ENCODE peak calls at places on chromosome 19, in four cellular contexts. Z is HCT116, K is Panc1, Q is HepG2. R is an unnamed sample.

GRCh38 chr19:57302020-57302465 is 18.2 kb upstream of the ZNF543 start:
- DNase-seq in Z (no peak), K (no peak), Q (no peak), R (no peak)

GRCh38 chr19:3669616-3670257 is 30.5 kb downstream of the PIP5K1C start:
- DNase-seq in Z (no peak), K (no peak), Q (no peak), R (no peak)

GRCh38 chr19:6678690-6679109 is 8.7 kb upstream of the TNFSF14 start:
- DNase-seq in Z (no peak), K (no peak), Q (no peak), R (no peak)

GRCh38 chr19:51593138-51593890 is 22.2 kb downstream of the ZNF175 start:
- DNase-seq in Z (no peak), K (no peak), Q (no peak), R (peak)

GRCh38 chr19:29858000-29858596 is 46.3 kb downstream of the CCNE1 start:
- DNase-seq in Z (no peak), K (no peak), Q (no peak), R (peak)

GRCh38 chr19:32101206-32101605 is 244.2 kb upstream of the ZNF507 start:
- DNase-seq in Z (no peak), K (no peak), Q (no peak), R (no peak)

GRCh38 chr19:1854032-1854541 is 5.8 kb upstream of the REXO1 start:
- DNase-seq in Z (no peak), K (no peak), Q (no peak), R (no peak)

GRCh38 chr19:39175564-39175963 is 21.2 kb upstream of the NCCRP1 start:
- DNase-seq in Z (no peak), K (no peak), Q (no peak), R (no peak)

GRCh38 chr19:6464070-6464873 is at the start of gene CRB3:
- DNase-seq in Z (peak), K (no peak), Q (peak), R (peak)

GRCh38 chr19:39974377-39975155 is 3.6 kb downstream of the PSMC4 start:
- DNase-seq in Z (no peak), K (no peak), Q (no peak), R (no peak)

GRCh38 chr19:50207730-50208129 is 4.3 kb downstream of the MYH14 start:
- DNase-seq in Z (no peak), K (no peak), Q (no peak), R (no peak)

GRCh38 chr19:10871711-10872550 is 578 bp downstream of the CARM1 start:
- DNase-seq in Z (no peak), K (no peak), Q (no peak), R (peak)

GRCh38 chr19:52007436-52007804 is 591 bp downstream of the ZNF615 start:
- DNase-seq in Z (no peak), K (no peak), Q (no peak), R (peak)

GRCh38 chr19:38163419-38164290 is 60.4 kb downstream of the DPF1 start:
- DNase-seq in Z (no peak), K (no peak), Q (no peak), R (no peak)

GRCh38 chr19:41303941-41304340 is 6.0 kb upstream of the CCDC97 start:
- DNase-seq in Z (no peak), K (no peak), Q (no peak), R (no peak)

GRCh38 chr19:48630289-48631036 is 6.7 kb downstream of the DBP start:
- DNase-seq in Z (no peak), K (no peak), Q (no peak), R (peak)

GRCh38 chr19:48629599-48630288 is 7.4 kb downstream of the DBP start:
- DNase-seq in Z (peak), K (no peak), Q (no peak), R (peak)

GRCh38 chr19:48632692-48633147 is 4.5 kb downstream of the DBP start:
- DNase-seq in Z (no peak), K (no peak), Q (no peak), R (no peak)

GRCh38 chr19:48629297-48629598 is 7.9 kb downstream of the DBP start:
- DNase-seq in Z (no peak), K (no peak), Q (no peak), R (no peak)

GRCh38 chr19:48631254-48631653 is 5.9 kb downstream of the DBP start:
- DNase-seq in Z (no peak), K (no peak), Q (no peak), R (no peak)
- TF ChIP-seq POLR2AphosphoS5 in Z (no peak), K (no peak), Q (peak), R (no peak)

GRCh38 chr19:14118165-14119051 is 846 bp upstream of the PRKACA start:
- DNase-seq in Z (no peak), K (no peak), Q (peak), R (peak)
- TF ChIP-seq POLR2AphosphoS5 in Z (peak), K (peak), Q (no peak), R (no peak)

DNA sequence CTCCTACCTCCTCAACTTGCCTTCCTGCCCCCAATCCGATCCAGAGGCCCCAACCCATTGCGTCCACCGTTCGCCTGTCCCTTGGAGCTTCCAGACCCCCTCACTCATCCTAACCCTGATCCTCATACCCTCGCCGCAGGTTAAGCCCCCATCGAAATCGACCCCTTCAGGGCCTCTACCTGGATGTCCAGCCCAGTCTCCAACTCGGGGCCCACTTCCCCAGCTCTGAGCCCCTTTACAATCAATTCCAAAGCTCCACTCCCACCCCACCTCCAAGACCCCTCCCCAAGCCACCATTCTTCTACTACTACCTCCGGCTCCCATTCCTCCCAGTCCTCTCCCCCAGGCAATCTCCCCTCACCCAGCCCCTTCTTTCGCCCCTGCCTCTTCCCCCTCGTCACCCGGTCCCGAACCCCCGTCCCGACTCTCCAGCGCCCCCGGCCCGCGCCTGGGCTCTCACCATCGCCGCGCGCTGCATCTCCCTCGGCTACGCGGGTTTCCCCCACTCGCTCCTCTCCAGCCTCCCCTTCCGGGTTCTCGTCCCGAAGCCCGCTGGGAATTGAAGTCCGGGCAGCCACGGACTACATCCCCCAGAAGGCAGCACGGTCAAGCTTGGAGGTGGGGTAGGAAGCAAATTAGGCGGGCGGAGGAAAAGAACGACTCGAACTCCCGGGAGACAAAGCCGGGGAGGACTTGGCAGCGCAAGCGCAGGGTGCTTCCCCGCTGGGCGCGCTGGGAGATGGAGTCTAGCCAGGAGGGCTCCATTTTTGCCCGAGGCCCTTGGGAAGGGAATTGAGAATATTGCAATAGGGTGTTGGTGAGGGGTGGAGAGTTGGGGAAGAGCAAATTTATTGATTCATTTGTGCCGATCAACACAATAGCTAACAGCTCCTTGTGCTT is at the start of gene FBXO46:
- DNase-seq in Z (peak), K (peak), Q (peak), R (peak)
- TF ChIP-seq POLR2AphosphoS5 in Z (peak), K (peak), Q (peak), R (peak)

GRCh38 chr19:47633516-47633915 is 24.6 kb downstream of the BICRA start:
- DNase-seq in Z (peak), K (no peak), Q (peak), R (no peak)

GRCh38 chr19:47628058-47628771 is 19.3 kb downstream of the BICRA start:
- DNase-seq in Z (no peak), K (no peak), Q (no peak), R (no peak)

GRCh38 chr19:47633996-47634395 is 25.1 kb downstream of the BICRA start:
- DNase-seq in Z (no peak), K (no peak), Q (no peak), R (no peak)

GRCh38 chr19:47630594-47630993 is 21.7 kb downstream of the BICRA start:
- DNase-seq in Z (no peak), K (no peak), Q (no peak), R (no peak)

GRCh38 chr19:47631681-47632446 is 22.9 kb downstream of the BICRA start:
- DNase-seq in Z (no peak), K (no peak), Q (no peak), R (no peak)
- TF ChIP-seq POLR2AphosphoS5 in Z (no peak), K (no peak), Q (no peak), R (no peak)